ENCODE peak calls at places on chromosome 15, in eight cellular contexts. One of them, this sample, is unnamed.

GRCh38 chr15:90529369-90530249 is at the start of gene CRTC3:
- DNase-seq in kidney epithelial cell: no peak
- DNase-seq in tibial artery: peak; percentile 43
- DNase-seq in GM12878: no peak
- DNase-seq in endodermal cell: peak; percentile 78
- DNase-seq in uterus: peak; percentile 40
- DNase-seq in neuronal stem cell: peak; percentile 35
- DNase-seq in neural progenitor cell: peak; percentile 76
- DNase-seq in this sample: peak; percentile 89

GRCh38 chr15:45434168-45434567 is 55.8 kb upstream of the GATM start:
- DNase-seq in neuronal stem cell: no peak
- DNase-seq in endodermal cell: no peak
- DNase-seq in uterus: no peak
- DNase-seq in kidney epithelial cell: no peak
- DNase-seq in neural progenitor cell: no peak
- DNase-seq in GM12878: no peak
- DNase-seq in tibial artery: no peak
- DNase-seq in this sample: no peak

GRCh38 chr15:45155739-45156138 is 25.9 kb downstream of the DUOX1 start:
- DNase-seq in endodermal cell: no peak
- DNase-seq in uterus: no peak
- DNase-seq in tibial artery: no peak
- DNase-seq in kidney epithelial cell: no peak
- DNase-seq in GM12878: no peak
- DNase-seq in neural progenitor cell: no peak
- DNase-seq in neuronal stem cell: no peak
- DNase-seq in this sample: no peak

GRCh38 chr15:51751687-51752683 is 588 bp downstream of the TMOD2 start:
- DNase-seq in GM12878: no peak
- DNase-seq in neural progenitor cell: peak; percentile 63
- DNase-seq in tibial artery: no peak
- DNase-seq in uterus: peak; percentile 36
- DNase-seq in endodermal cell: peak; percentile 76
- DNase-seq in neuronal stem cell: peak; percentile 29
- DNase-seq in kidney epithelial cell: no peak
- DNase-seq in this sample: no peak

GRCh38 chr15:67413770-67414429 is 107.0 kb upstream of the C15orf61 start:
- DNase-seq in GM12878: no peak
- DNase-seq in neural progenitor cell: no peak
- DNase-seq in uterus: no peak
- DNase-seq in neuronal stem cell: no peak
- DNase-seq in tibial artery: no peak
- DNase-seq in kidney epithelial cell: peak; percentile 53
- DNase-seq in endodermal cell: no peak
- DNase-seq in this sample: no peak

GRCh38 chr15:85443593-85444328 is 63.4 kb downstream of the AKAP13 start:
- DNase-seq in tibial artery: no peak
- DNase-seq in GM12878: peak; percentile 76
- DNase-seq in endodermal cell: peak; percentile 44
- DNase-seq in neuronal stem cell: peak; percentile 42
- DNase-seq in neural progenitor cell: peak; percentile 53
- DNase-seq in kidney epithelial cell: peak; percentile 82
- DNase-seq in uterus: no peak
- DNase-seq in this sample: no peak

GRCh38 chr15:25775317-25775912 is 87.7 kb downstream of the ATP10A start:
- DNase-seq in endodermal cell: peak; percentile 73
- DNase-seq in neuronal stem cell: no peak
- DNase-seq in GM12878: peak; percentile 40
- DNase-seq in neural progenitor cell: peak; percentile 60
- DNase-seq in uterus: no peak
- DNase-seq in tibial artery: no peak
- DNase-seq in kidney epithelial cell: peak; percentile 53
- DNase-seq in this sample: peak; percentile 91

GRCh38 chr15:69980311-69981059 is 117.2 kb downstream of the TLE3 start:
- DNase-seq in uterus: no peak
- DNase-seq in neural progenitor cell: no peak
- DNase-seq in kidney epithelial cell: no peak
- DNase-seq in endodermal cell: no peak
- DNase-seq in tibial artery: no peak
- DNase-seq in GM12878: peak; percentile 55
- DNase-seq in neuronal stem cell: no peak
- DNase-seq in this sample: peak; percentile 58

GRCh38 chr15:70382762-70383458 is 285.2 kb upstream of the TLE3 start:
- DNase-seq in neural progenitor cell: no peak
- DNase-seq in neuronal stem cell: no peak
- DNase-seq in uterus: no peak
- DNase-seq in tibial artery: no peak
- DNase-seq in GM12878: no peak
- DNase-seq in endodermal cell: peak; percentile 30
- DNase-seq in kidney epithelial cell: no peak
- DNase-seq in this sample: peak; percentile 43

GRCh38 chr15:77243146-77243545 is 172.2 kb upstream of the TSPAN3 start:
- DNase-seq in neuronal stem cell: no peak
- DNase-seq in uterus: no peak
- DNase-seq in kidney epithelial cell: no peak
- DNase-seq in endodermal cell: no peak
- DNase-seq in GM12878: no peak
- DNase-seq in tibial artery: no peak
- DNase-seq in neural progenitor cell: no peak
- DNase-seq in this sample: no peak

GRCh38 chr15:68833734-68834334 is 13.1 kb upstream of the ANP32A start:
- DNase-seq in tibial artery: no peak
- DNase-seq in neural progenitor cell: no peak
- DNase-seq in neuronal stem cell: no peak
- DNase-seq in kidney epithelial cell: no peak
- DNase-seq in uterus: no peak
- DNase-seq in GM12878: no peak
- DNase-seq in endodermal cell: no peak
- DNase-seq in this sample: no peak

GRCh38 chr15:101004500-101004899 is 85.3 kb downstream of the LRRK1 start:
- DNase-seq in uterus: no peak
- DNase-seq in neuronal stem cell: no peak
- DNase-seq in endodermal cell: peak; percentile 22
- DNase-seq in kidney epithelial cell: no peak
- DNase-seq in tibial artery: no peak
- DNase-seq in GM12878: no peak
- DNase-seq in neural progenitor cell: no peak
- DNase-seq in this sample: peak; percentile 62

GRCh38 chr15:101003076-101003475 is 83.9 kb downstream of the LRRK1 start:
- DNase-seq in endodermal cell: no peak
- DNase-seq in neural progenitor cell: no peak
- DNase-seq in neuronal stem cell: no peak
- DNase-seq in kidney epithelial cell: no peak
- DNase-seq in uterus: no peak
- DNase-seq in GM12878: no peak
- DNase-seq in tibial artery: no peak
- DNase-seq in this sample: peak; percentile 10

GRCh38 chr15:101004986-101005747 is 86.0 kb downstream of the LRRK1 start:
- DNase-seq in uterus: no peak
- DNase-seq in neural progenitor cell: no peak
- DNase-seq in kidney epithelial cell: no peak
- DNase-seq in tibial artery: no peak
- DNase-seq in neuronal stem cell: no peak
- DNase-seq in endodermal cell: peak; percentile 19
- DNase-seq in GM12878: no peak
- DNase-seq in this sample: peak; percentile 46

GRCh38 chr15:101001796-101002195 is 82.6 kb downstream of the LRRK1 start:
- DNase-seq in neuronal stem cell: no peak
- DNase-seq in tibial artery: no peak
- DNase-seq in neural progenitor cell: no peak
- DNase-seq in uterus: no peak
- DNase-seq in GM12878: no peak
- DNase-seq in endodermal cell: no peak
- DNase-seq in kidney epithelial cell: no peak
- DNase-seq in this sample: peak; percentile 29

GRCh38 chr15:101003706-101004105 is 84.5 kb downstream of the LRRK1 start:
- DNase-seq in uterus: no peak
- DNase-seq in neuronal stem cell: no peak
- DNase-seq in kidney epithelial cell: no peak
- DNase-seq in tibial artery: no peak
- DNase-seq in GM12878: no peak
- DNase-seq in neural progenitor cell: no peak
- DNase-seq in endodermal cell: peak; percentile 32
- DNase-seq in this sample: peak; percentile 54
- H3K4me3 ChIP-seq in uterus: no peak overlapping the region
- H3K4me3 ChIP-seq in neuronal stem cell: no peak overlapping the region
- H3K4me3 ChIP-seq in kidney epithelial cell: no peak overlapping the region
- H3K4me3 ChIP-seq in tibial artery: no peak overlapping the region
- H3K4me3 ChIP-seq in GM12878: no peak overlapping the region
- H3K4me3 ChIP-seq in neural progenitor cell: no peak overlapping the region
- H3K4me3 ChIP-seq in endodermal cell: no peak overlapping the region
- H3K4me3 ChIP-seq in this sample: no peak overlapping the region

DNA sequence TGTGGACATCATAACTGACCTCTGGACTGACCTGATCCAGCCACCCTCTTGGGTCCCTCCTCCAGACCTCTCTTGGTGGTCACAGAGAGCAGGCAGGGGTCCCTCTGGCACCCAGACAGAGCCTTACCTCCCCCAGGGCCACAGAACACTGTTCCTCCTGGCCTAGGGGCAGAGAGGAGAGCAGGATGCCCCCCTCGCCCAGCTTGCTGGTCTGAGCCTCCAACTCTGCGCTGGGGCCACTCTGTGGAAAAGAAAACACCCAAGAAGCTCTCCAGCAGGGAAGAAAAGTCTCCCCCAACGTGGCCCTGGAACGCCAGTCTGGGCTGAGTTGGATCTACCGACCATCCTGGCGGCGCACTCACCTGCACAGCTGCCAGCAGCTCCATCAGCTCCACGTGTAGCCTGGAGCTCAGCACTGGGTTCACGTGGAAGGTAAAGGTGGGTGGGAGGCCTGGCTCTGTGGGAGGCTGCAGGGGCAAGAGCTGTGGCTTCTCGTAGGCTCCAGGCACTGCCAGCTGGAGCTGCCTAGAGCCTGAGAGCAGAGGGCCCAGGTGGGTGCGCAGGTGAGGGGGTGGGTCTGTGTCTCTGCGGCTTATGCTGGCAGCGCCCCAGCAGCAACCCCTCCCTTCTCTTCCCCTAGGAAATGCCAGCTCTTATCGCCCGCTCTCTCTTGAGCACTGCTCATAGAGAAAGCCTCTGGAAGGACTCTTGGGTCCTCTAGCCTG is 6.0 kb downstream of the PLA2G4F start:
- DNase-seq in GM12878: no peak
- DNase-seq in tibial artery: no peak
- DNase-seq in neural progenitor cell: no peak
- DNase-seq in endodermal cell: peak; percentile 33
- DNase-seq in uterus: no peak
- DNase-seq in neuronal stem cell: no peak
- DNase-seq in kidney epithelial cell: no peak
- DNase-seq in this sample: peak; percentile 76
- H3K4me3 ChIP-seq in GM12878: no peak overlapping the region
- H3K4me3 ChIP-seq in tibial artery: no peak overlapping the region
- H3K4me3 ChIP-seq in neural progenitor cell: no peak overlapping the region
- H3K4me3 ChIP-seq in endodermal cell: no peak overlapping the region
- H3K4me3 ChIP-seq in uterus: no peak overlapping the region
- H3K4me3 ChIP-seq in neuronal stem cell: no peak overlapping the region
- H3K4me3 ChIP-seq in kidney epithelial cell: no peak overlapping the region
- H3K4me3 ChIP-seq in this sample: no peak overlapping the region

GRCh38 chr15:100383302-100384107 is 41.7 kb upstream of the ADAMTS17 start:
- DNase-seq in uterus: no peak
- DNase-seq in neuronal stem cell: no peak
- DNase-seq in neural progenitor cell: peak; percentile 45
- DNase-seq in GM12878: no peak
- DNase-seq in kidney epithelial cell: no peak
- DNase-seq in endodermal cell: peak; percentile 80
- DNase-seq in tibial artery: no peak
- DNase-seq in this sample: no peak
- H3K4me3 ChIP-seq in uterus: no peak overlapping the region
- H3K4me3 ChIP-seq in neuronal stem cell: no peak overlapping the region
- H3K4me3 ChIP-seq in neural progenitor cell: no peak overlapping the region
- H3K4me3 ChIP-seq in GM12878: no peak overlapping the region
- H3K4me3 ChIP-seq in kidney epithelial cell: no peak overlapping the region
- H3K4me3 ChIP-seq in endodermal cell: no peak overlapping the region
- H3K4me3 ChIP-seq in tibial artery: no peak overlapping the region
- H3K4me3 ChIP-seq in this sample: no peak overlapping the region

DNA sequence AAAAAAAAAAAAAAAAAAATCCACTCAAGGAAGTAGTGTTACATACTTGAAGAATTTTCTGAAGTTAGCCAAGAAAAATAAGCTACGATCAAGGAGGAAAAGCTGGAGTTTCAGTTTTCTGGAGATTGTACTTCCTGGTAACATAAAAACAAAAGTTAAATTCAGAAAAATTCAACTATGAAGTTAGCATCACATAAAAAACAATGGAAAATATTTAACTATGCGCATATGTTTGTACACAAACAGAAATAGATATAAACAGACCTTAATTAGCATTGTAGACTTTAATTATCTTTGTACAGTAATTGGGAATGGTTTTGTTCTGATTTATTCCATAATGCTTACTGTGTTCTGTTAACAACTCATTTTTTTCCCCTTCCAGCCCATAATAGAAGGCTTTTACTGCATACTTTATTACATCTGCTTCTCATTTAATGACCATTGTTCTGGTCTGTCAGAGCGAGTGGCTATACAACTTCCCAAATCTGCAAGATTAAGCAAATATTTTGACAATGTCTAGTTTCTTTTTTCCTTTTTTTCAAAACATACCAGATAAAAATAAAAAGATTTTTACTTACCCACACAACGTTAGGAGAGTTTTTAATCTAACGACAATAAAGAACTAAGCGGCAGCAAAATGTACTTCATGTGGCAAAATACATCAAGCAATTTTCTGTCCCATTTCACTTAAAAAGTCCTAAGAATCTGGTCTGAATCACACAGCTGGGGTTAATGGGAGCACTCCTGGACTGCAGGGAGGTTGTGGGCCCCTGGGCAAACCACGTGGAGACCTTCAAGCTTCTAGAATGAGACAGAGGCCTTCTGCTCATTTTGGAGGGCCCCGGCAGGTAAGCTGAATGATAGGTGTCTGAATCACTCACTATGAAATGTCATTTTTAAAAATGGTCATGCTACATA is 194.1 kb downstream of the RORA start:
- DNase-seq in tibial artery: no peak
- DNase-seq in uterus: no peak
- DNase-seq in neuronal stem cell: no peak
- DNase-seq in neural progenitor cell: no peak
- DNase-seq in kidney epithelial cell: no peak
- DNase-seq in GM12878: no peak
- DNase-seq in endodermal cell: no peak
- DNase-seq in this sample: no peak
- H3K4me3 ChIP-seq in tibial artery: no peak overlapping the region
- H3K4me3 ChIP-seq in uterus: no peak overlapping the region
- H3K4me3 ChIP-seq in neuronal stem cell: no peak overlapping the region
- H3K4me3 ChIP-seq in neural progenitor cell: no peak overlapping the region
- H3K4me3 ChIP-seq in kidney epithelial cell: no peak overlapping the region
- H3K4me3 ChIP-seq in GM12878: no peak overlapping the region
- H3K4me3 ChIP-seq in endodermal cell: no peak overlapping the region
- H3K4me3 ChIP-seq in this sample: no peak overlapping the region

This sample was measured in lower leg skin.